ENCODE peak calls at places on chromosomes 16 and 17, in nine cellular contexts. Q is AG04449, Y is left lung, M is progenitor cell of endocrine pancreas, S is RWPE1, K is breast epithelium, O is hepatocyte, P is pancreas, R is stomach. F is an unnamed sample.

GRCh38 chr17:70863436-70864248 is 694.3 kb downstream of the KCNJ2 start:
- DNase-seq in R (no peak), Q (no peak), K (no peak), Y (no peak), O (no peak), S (no peak), P (no peak), M (no peak), F (no peak)

GRCh38 chr17:48513653-48514482 is 16.9 kb downstream of the HOXB1 start:
- DNase-seq in P (no peak), M (no peak), S (no peak), R (no peak), O (no peak), Q (no peak), Y (no peak), K (no peak), F (no peak)

GRCh38 chr16:20023190-20023589 is 50.5 kb downstream of the GPR139 start:
- DNase-seq in M (peak), Q (no peak), Y (no peak), P (no peak), S (no peak), R (no peak), K (no peak), O (peak), F (no peak)

GRCh38 chr17:63305857-63306256 is 140.2 kb downstream of the CYB561 start:
- DNase-seq in R (no peak), K (no peak), S (no peak), M (no peak), O (no peak), Y (no peak), P (no peak), Q (no peak), F (no peak)

GRCh38 chr16:75250089-75250808 is 1.2 kb downstream of the BCAR1 start:
- DNase-seq in P (peak), Y (peak), M (no peak), K (peak), O (peak), Q (no peak), R (peak), S (peak), F (no peak)

GRCh38 chr17:57143919-57144318 is 58.9 kb downstream of the AKAP1 start:
- DNase-seq in R (no peak), M (no peak), S (no peak), Q (no peak), P (no peak), K (no peak), Y (no peak), O (no peak), F (no peak)

GRCh38 chr16:85754403-85754802 is 3.5 kb upstream of the C16orf74 start:
- DNase-seq in O (no peak), Y (no peak), R (no peak), S (no peak), Q (no peak), P (no peak), M (no peak), K (no peak), F (no peak)

GRCh38 chr17:27207073-27207511 is 86.8 kb upstream of the WSB1 start:
- DNase-seq in Q (peak), O (no peak), R (no peak), Y (no peak), S (peak), K (no peak), M (no peak), P (no peak), F (no peak)

GRCh38 chr17:82372591-82373452 is 1.3 kb downstream of the UTS2R start:
- DNase-seq in P (peak), Y (no peak), Q (no peak), O (no peak), K (no peak), M (no peak), R (no peak), S (no peak), F (peak)

GRCh38 chr16:86668136-86668535 is 89.8 kb downstream of the FOXL1 start:
- DNase-seq in K (no peak), O (peak), Q (no peak), P (no peak), R (no peak), M (no peak), S (no peak), Y (no peak), F (no peak)

DNA sequence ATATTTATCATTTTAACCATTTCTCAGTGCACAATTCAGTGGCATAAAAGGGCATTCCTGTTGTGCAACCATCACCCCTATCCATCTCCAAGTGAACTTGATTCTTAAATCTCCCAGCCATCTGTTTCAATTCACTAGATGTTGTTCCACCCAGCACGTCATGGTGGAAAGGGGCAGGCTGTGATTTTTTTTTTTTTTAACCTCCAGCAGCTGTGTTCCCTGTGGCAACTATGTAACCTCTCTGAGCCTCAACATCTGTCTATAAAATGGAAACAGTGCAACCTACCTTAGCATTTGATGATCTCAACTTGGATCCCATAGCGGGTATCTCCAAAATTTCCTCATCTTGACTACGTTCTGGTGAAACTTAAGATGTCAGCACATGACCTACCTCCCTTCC is 604.5 kb downstream of the WWOX start:
- DNase-seq in K (no peak), Y (no peak), O (no peak), S (no peak), P (no peak), M (no peak), R (no peak), Q (no peak), F (no peak)
- TF ChIP-seq CTCF in K (no peak), Y (no peak), O (no peak), S (no peak), P (no peak), M (no peak), R (no peak), Q (no peak), F (no peak)

GRCh38 chr17:34081269-34081668 is 173.8 kb upstream of the CCL2 start:
- DNase-seq in R (no peak), P (no peak), M (no peak), S (no peak), Y (no peak), Q (no peak), O (peak), K (no peak), F (no peak)
- TF ChIP-seq CTCF in R (no peak), P (no peak), M (peak), S (peak), Y (peak), Q (no peak), O (peak), K (no peak), F (no peak)

GRCh38 chr17:8109669-8110455 is 8.5 kb downstream of the ALOXE3 start:
- DNase-seq in S (peak), K (peak), Y (peak), O (peak), M (peak), Q (no peak), P (peak), R (peak), F (peak)

GRCh38 chr17:8110907-8111306 is 7.4 kb downstream of the ALOXE3 start:
- DNase-seq in M (no peak), Y (no peak), P (peak), R (no peak), Q (no peak), O (no peak), K (no peak), S (no peak), F (no peak)

GRCh38 chr17:8108972-8109668 is 9.2 kb downstream of the ALOXE3 start:
- DNase-seq in P (peak), K (no peak), M (no peak), O (no peak), S (no peak), R (no peak), Q (no peak), Y (no peak), F (no peak)

GRCh38 chr17:8105957-8106398 is 12.3 kb downstream of the ALOXE3 start:
- DNase-seq in O (no peak), P (no peak), M (no peak), Y (no peak), K (no peak), R (no peak), Q (no peak), S (peak), F (no peak)

DNA sequence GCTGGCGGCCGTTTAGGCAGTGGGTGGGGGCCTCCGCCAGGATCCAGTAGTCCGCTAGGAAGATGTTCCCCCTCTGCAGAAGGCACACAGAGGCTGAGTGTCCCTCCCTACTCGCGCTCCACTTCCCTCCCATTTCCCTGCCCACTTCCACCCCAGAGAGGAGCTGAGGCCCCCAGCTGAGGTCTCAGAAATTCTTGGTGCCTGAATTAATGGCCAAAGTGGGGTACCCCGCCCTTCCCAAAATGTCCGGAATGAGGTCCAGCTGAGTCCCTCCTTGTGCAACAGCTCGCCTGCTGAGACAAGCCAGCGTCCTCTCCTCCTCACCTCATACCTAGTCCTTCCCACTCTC is 7.9 kb downstream of the ALOXE3 start:
- DNase-seq in R (no peak), O (no peak), P (no peak), Q (no peak), S (no peak), Y (no peak), M (no peak), K (no peak), F (no peak)
- TF ChIP-seq CTCF in R (no peak), O (no peak), P (no peak), Q (no peak), S (peak), Y (no peak), M (no peak), K (no peak), F (peak)

GRCh38 chr17:17704931-17705330 is 23.7 kb downstream of the RAI1 start:
- DNase-seq in K (no peak), Q (no peak), M (no peak), R (no peak), P (no peak), O (no peak), S (no peak), Y (no peak), F (no peak)

GRCh38 chr17:17708301-17708700 is 27.0 kb downstream of the RAI1 start:
- DNase-seq in Y (no peak), S (no peak), M (no peak), K (no peak), R (no peak), P (no peak), Q (no peak), O (no peak), F (no peak)

GRCh38 chr17:17708816-17709215 is 27.6 kb downstream of the RAI1 start:
- DNase-seq in M (no peak), P (no peak), S (no peak), O (no peak), Y (no peak), Q (no peak), K (no peak), R (no peak), F (no peak)

GRCh38 chr17:17703608-17703919 is 22.3 kb downstream of the RAI1 start:
- DNase-seq in P (no peak), Q (no peak), K (no peak), Y (no peak), M (no peak), R (no peak), S (no peak), O (no peak), F (no peak)

DNA sequence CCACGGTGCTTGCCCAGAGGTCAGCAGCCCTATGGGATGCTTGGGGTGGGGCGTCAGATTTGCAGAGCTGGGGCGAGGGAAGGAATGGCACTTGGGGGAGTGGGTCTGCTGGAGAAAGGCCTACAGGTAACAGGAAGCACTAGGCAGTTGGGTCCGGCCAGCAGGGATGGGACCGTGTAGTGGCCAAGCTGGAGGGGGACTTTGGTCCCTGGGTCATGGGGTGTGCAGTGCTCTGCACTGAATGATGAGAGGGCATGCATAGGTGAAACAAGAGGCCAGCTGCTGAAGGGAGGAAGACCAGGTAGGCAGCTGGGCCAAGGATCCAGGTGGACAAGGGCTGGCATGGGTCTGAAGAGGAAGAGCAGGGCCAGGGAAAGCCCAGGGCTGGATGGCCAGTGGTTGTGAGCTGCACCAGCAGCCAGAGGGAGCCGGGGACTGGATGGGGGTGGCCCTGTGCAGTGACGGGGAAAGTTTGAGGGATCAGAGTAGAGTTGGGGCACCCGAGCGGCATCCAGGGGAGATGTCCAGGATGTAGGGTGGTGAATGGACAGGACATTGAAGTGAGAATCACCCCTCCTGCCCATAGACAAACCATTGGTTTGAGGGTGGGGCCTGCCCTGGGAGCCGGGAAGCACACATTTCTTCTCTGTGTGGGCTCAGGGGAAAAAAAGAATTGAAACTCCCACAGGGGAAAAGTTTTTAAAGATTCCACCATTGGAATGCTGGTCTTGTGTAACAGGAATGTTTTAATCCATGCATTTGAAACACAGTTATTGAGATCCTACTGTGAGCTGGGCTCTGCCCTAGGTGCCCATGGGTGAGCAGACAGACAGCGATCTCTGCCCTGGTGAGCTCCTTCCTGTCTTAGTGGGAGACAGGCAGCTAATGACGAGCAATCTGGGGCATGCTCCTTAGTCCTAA is 25.1 kb downstream of the RAI1 start:
- DNase-seq in S (no peak), P (no peak), Y (no peak), Q (no peak), K (no peak), O (no peak), M (no peak), R (no peak), F (no peak)
- TF ChIP-seq CTCF in S (no peak), P (no peak), Y (no peak), Q (peak), K (no peak), O (no peak), M (no peak), R (no peak), F (no peak)

GRCh38 chr17:39926588-39927100 is 757 bp downstream of the ORMDL3 start:
- DNase-seq in M (peak), Y (peak), S (peak), Q (no peak), P (peak), R (peak), O (peak), K (peak), F (peak)
- TF ChIP-seq CTCF in M (no peak), Y (no peak), S (no peak), Q (no peak), P (no peak), R (no peak), O (no peak), K (no peak), F (no peak)

GRCh38 chr17:77772899-77773358 is 185.6 kb upstream of the TNRC6C start:
- DNase-seq in K (no peak), Q (no peak), P (no peak), M (no peak), R (no peak), Y (no peak), O (no peak), S (no peak), F (no peak)
- TF ChIP-seq CTCF in K (no peak), Q (no peak), P (no peak), M (no peak), R (no peak), Y (no peak), O (no peak), S (no peak), F (no peak)

GRCh38 chr16:82609140-82609539 is 17.6 kb upstream of the CDH13 start:
- DNase-seq in O (no peak), R (no peak), S (no peak), P (no peak), M (no peak), Y (no peak), K (no peak), Q (no peak), F (no peak)

GRCh38 chr16:82605863-82606620 is 20.7 kb upstream of the CDH13 start:
- DNase-seq in S (no peak), Q (no peak), O (peak), Y (no peak), K (no peak), P (no peak), M (no peak), R (no peak), F (no peak)

GRCh38 chr16:82605076-82605475 is 21.7 kb upstream of the CDH13 start:
- DNase-seq in P (no peak), Y (no peak), R (no peak), Q (no peak), K (no peak), M (no peak), O (no peak), S (no peak), F (no peak)

GRCh38 chr16:82598766-82599165 is 28.0 kb upstream of the CDH13 start:
- DNase-seq in O (no peak), M (no peak), R (no peak), Q (no peak), K (no peak), Y (no peak), S (no peak), P (no peak), F (no peak)

GRCh38 chr16:82603784-82604411 is 22.9 kb upstream of the CDH13 start:
- DNase-seq in O (peak), P (no peak), Q (peak), M (no peak), Y (no peak), S (peak), K (peak), R (peak), F (peak)
- TF ChIP-seq CTCF in O (peak), P (peak), Q (peak), M (peak), Y (peak), S (peak), K (no peak), R (peak), F (no peak)

F was measured in activated CD8-positive, alpha-beta T cell treated with anti-CD3 and anti-CD28 coated beads for 36 hours.